ENCODE peak calls at places on chromosomes 13 and 19, in four cellular contexts. Q is nephron progenitor cell, M is T-helper 17 cell, N is GM03348. Z is an unnamed sample.

GRCh38 chr13:51444922-51445321 is 7.9 kb downstream of the INTS6 start:
- DNase-seq in Q (no peak), M (no peak), N (peak; percentile 36), Z (no peak)

GRCh38 chr13:113802090-113802531 is 43.1 kb downstream of the TMEM255B start:
- DNase-seq in Q (peak; percentile 75), M (no peak), N (peak; percentile 92), Z (no peak)

GRCh38 chr13:109652536-109652935 is 133.8 kb downstream of the IRS2 start:
- DNase-seq in Q (no peak), M (no peak), N (no peak), Z (no peak)

GRCh38 chr13:80337011-80337688 is 3.8 kb downstream of the SPRY2 start:
- DNase-seq in Q (peak; percentile 9), M (no peak), N (no peak), Z (no peak)

GRCh38 chr19:55552620-55553019 is 7.3 kb upstream of the SBK3 start:
- DNase-seq in Q (no peak), M (no peak), N (peak; percentile 81), Z (no peak)

GRCh38 chr19:40251991-40252390 is 25.5 kb upstream of the CCNP start:
- DNase-seq in Q (no peak), M (no peak), N (no peak), Z (no peak)

GRCh38 chr13:59144700-59145099 is 1019.0 kb downstream of the DIAPH3 start:
- DNase-seq in Q (no peak), M (no peak), N (no peak), Z (no peak)

GRCh38 chr13:48801255-48801654 is 147.5 kb downstream of the CYSLTR2 start:
- DNase-seq in Q (no peak), M (no peak), N (peak; percentile 55), Z (no peak)

GRCh38 chr19:48350856-48351255 is 12.9 kb downstream of the TMEM143 start:
- DNase-seq in Q (no peak), M (no peak), N (no peak), Z (no peak)

GRCh38 chr19:34181111-34181864 is 9.0 kb downstream of the LSM14A start:
- DNase-seq in Q (no peak), M (no peak), N (no peak), Z (no peak)

GRCh38 chr13:73704587-73704986 is 429.6 kb downstream of the KLF12 start:
- DNase-seq in Q (no peak), M (no peak), N (no peak), Z (no peak)

GRCh38 chr13:30021611-30022010 is 171.2 kb upstream of the UBL3 start:
- DNase-seq in Q (no peak), M (no peak), N (peak; percentile 42), Z (no peak)

GRCh38 chr19:1205114-1206062 is at the start of gene STK11:
- DNase-seq in Q (peak; percentile 100), M (peak; percentile 100), N (peak; percentile 100), Z (peak; percentile 100)

GRCh38 chr19:3275068-3275582 is 50.7 kb downstream of the CELF5 start:
- DNase-seq in Q (peak; percentile 72), M (no peak), N (no peak), Z (no peak)

GRCh38 chr13:98252931-98253470 is 75.9 kb upstream of the RNF113B start:
- DNase-seq in Q (no peak), M (no peak), N (peak; percentile 70), Z (no peak)

GRCh38 chr13:49287995-49288394 is 40.3 kb downstream of the CDADC1 start:
- DNase-seq in Q (no peak), M (no peak), N (no peak), Z (no peak)

GRCh38 chr19:34366670-34367423 is 1.9 kb downstream of the GPI start:
- DNase-seq in Q (no peak), M (no peak), N (peak; percentile 61), Z (no peak)

GRCh38 chr13:99332456-99332855 is 25.3 kb upstream of the GPR183 start:
- DNase-seq in Q (no peak), M (no peak), N (no peak), Z (no peak)

GRCh38 chr19:52922841-52923781 is at the start of gene ZNF888:
- DNase-seq in Q (peak; percentile 88), M (peak; percentile 74), N (peak; percentile 93), Z (peak; percentile 79)

GRCh38 chr19:7397687-7398086 is 49.0 kb downstream of the ARHGEF18 start:
- DNase-seq in Q (no peak), M (no peak), N (no peak), Z (no peak)

GRCh38 chr19:16914421-16914820 is 25.6 kb downstream of the F2RL3 start:
- DNase-seq in Q (no peak), M (no peak), N (no peak), Z (no peak)

GRCh38 chr13:75901509-75901908 is 265.4 kb downstream of the LMO7 start:
- DNase-seq in Q (no peak), M (no peak), N (no peak), Z (no peak)